ENCODE peak calls at places on chromosomes 6 and 20, in seven cellular contexts. Y is NCI-H82, X is NCI-H774, H is epithelial cell of esophagus, U is T-helper 9 cell, P is left ventricle myocardium inferior, V is GM13977. A is an unnamed sample.

GRCh38 chr6:25706314-25707014 is 48.1 kb upstream of the SLC17A4 start:
- DNase-seq in Y (peak; percentile 66), X (peak; percentile 32), H (peak; percentile 51), U (no peak), P (peak; percentile 23), V (no peak), A (no peak)

GRCh38 chr6:154548130-154548830 is 37.8 kb upstream of the CNKSR3 start:
- DNase-seq in Y (no peak), X (no peak), H (no peak), U (no peak), P (peak; percentile 20), V (no peak), A (no peak)

GRCh38 chr6:99282479-99283062 is 66.9 kb downstream of the FAXC start:
- DNase-seq in Y (peak; percentile 20), X (peak; percentile 27), H (peak; percentile 33), U (no peak), P (no peak), V (peak; percentile 11), A (peak; percentile 41)

GRCh38 chr20:53643031-53643832 is 49.6 kb upstream of the ZNF217 start:
- DNase-seq in Y (no peak), X (no peak), H (peak; percentile 94), U (peak; percentile 48), P (no peak), V (peak; percentile 76), A (no peak)

GRCh38 chr6:55963301-55963700 is 87.9 kb upstream of the BMP5 start:
- DNase-seq in Y (peak; percentile 23), X (no peak), H (peak; percentile 26), U (no peak), P (peak; percentile 16), V (no peak), A (no peak)

GRCh38 chr6:101700655-101701054 is 307.1 kb downstream of the GRIK2 start:
- DNase-seq in Y (no peak), X (no peak), H (no peak), U (no peak), P (no peak), V (no peak), A (no peak)

GRCh38 chr20:19549896-19550295 is 208.2 kb upstream of the RIN2 start:
- DNase-seq in Y (no peak), X (no peak), H (no peak), U (no peak), P (no peak), V (no peak), A (no peak)

GRCh38 chr6:134249412-134249758 is 68.5 kb downstream of the SGK1 start:
- DNase-seq in Y (no peak), X (no peak), H (no peak), U (no peak), P (no peak), V (no peak), A (no peak)

GRCh38 chr6:14241255-14242070 is 123.9 kb downstream of the CD83 start:
- DNase-seq in Y (no peak), X (no peak), H (no peak), U (no peak), P (no peak), V (no peak), A (no peak)

GRCh38 chr20:35939264-35939663 is 15.0 kb downstream of the SCAND1 start:
- DNase-seq in Y (no peak), X (no peak), H (no peak), U (no peak), P (no peak), V (no peak), A (no peak)

GRCh38 chr6:3965071-3965718 is 113.7 kb downstream of the FAM217A start:
- DNase-seq in Y (peak; percentile 22), X (no peak), H (peak; percentile 26), U (no peak), P (no peak), V (no peak), A (no peak)

GRCh38 chr6:32047084-32047478 is 8.9 kb downstream of the CYP21A2 start:
- DNase-seq in Y (no peak), X (no peak), H (no peak), U (no peak), P (peak; percentile 38), V (no peak), A (no peak)

GRCh38 chr6:13916230-13916944 is 8.4 kb upstream of the RNF182 start:
- DNase-seq in Y (peak; percentile 94), X (no peak), H (peak; percentile 66), U (no peak), P (no peak), V (no peak), A (peak; percentile 80)

GRCh38 chr20:16115891-16116577 is 457.2 kb downstream of the KIF16B start:
- DNase-seq in Y (no peak), X (no peak), H (no peak), U (no peak), P (peak; percentile 39), V (no peak), A (no peak)

GRCh38 chr6:167524261-167524660 is 199.4 kb downstream of the TTLL2 start:
- DNase-seq in Y (no peak), X (no peak), H (no peak), U (no peak), P (no peak), V (no peak), A (no peak)

GRCh38 chr6:106460481-106460880 is 100.0 kb downstream of the CRYBG1 start:
- DNase-seq in Y (no peak), X (no peak), H (no peak), U (no peak), P (no peak), V (no peak), A (no peak)

GRCh38 chr6:165244524-165245247 is 64.7 kb downstream of the C6orf118 start:
- DNase-seq in Y (no peak), X (no peak), H (no peak), U (no peak), P (no peak), V (no peak), A (no peak)

GRCh38 chr20:44068780-44069191 is 118.2 kb downstream of the JPH2 start:
- DNase-seq in Y (no peak), X (no peak), H (no peak), U (no peak), P (no peak), V (no peak), A (no peak)

A was measured in NCI-H524.